ENCODE peak calls at places on chromosomes 4 and X, in eight cellular contexts. N is hypothalamus, F is Peyer's patch, A is activated T-helper 1 cell treated with Interleukin-2 at 50 U/mL for 16 hours, W is HEK293T, Y is NAMALWA, G is Right ventricle myocardium superior, S is renal cortical epithelial cell. I is an unnamed sample.

GRCh38 chr4:152187693-152188092 is 348.2 kb downstream of the FBXW7 start:
- DNase-seq in F (no peak), Y (no peak), G (no peak), S (no peak), W (no peak), A (no peak), N (no peak), I (no peak)

GRCh38 chr4:80189956-80190671 is 7.2 kb upstream of the PRDM8 start:
- DNase-seq in Y (no peak), W (no peak), A (no peak), S (no peak), F (no peak), G (peak; percentile 55), N (no peak), I (no peak)

GRCh38 chr4:88008133-88008621 is 742 bp downstream of the PKD2 start:
- DNase-seq in F (peak; percentile 48), S (peak; percentile 27), Y (peak; percentile 10), W (peak; percentile 68), G (peak; percentile 62), A (no peak), N (no peak), I (peak; percentile 28)

GRCh38 chr4:117421706-117422105 is 336.3 kb upstream of the TRAM1L1 start:
- DNase-seq in S (no peak), N (no peak), Y (no peak), W (no peak), F (no peak), G (no peak), A (no peak), I (no peak)

GRCh38 chr4:141158219-141158618 is 24.9 kb upstream of the RNF150 start:
- DNase-seq in N (no peak), Y (peak; percentile 53), A (no peak), G (no peak), S (peak; percentile 57), F (no peak), W (peak; percentile 20), I (peak; percentile 51)

GRCh38 chr4:88054909-88055308 is 47.5 kb downstream of the PKD2 start:
- DNase-seq in A (no peak), F (peak; percentile 66), N (no peak), Y (peak; percentile 48), W (peak; percentile 46), G (no peak), S (peak; percentile 65), I (peak; percentile 57)

GRCh38 chrX:56248492-56248891 is 16.3 kb downstream of the KLF8 start:
- DNase-seq in A (peak; percentile 29), W (peak; percentile 63), S (peak; percentile 31), N (no peak), F (peak; percentile 71), G (peak; percentile 42), Y (peak; percentile 57), I (peak; percentile 51)

GRCh38 chrX:53483838-53484420 is 49.8 kb upstream of the HSD17B10 start:
- DNase-seq in W (no peak), G (no peak), F (no peak), S (no peak), A (no peak), Y (no peak), N (no peak), I (no peak)

GRCh38 chr4:157521916-157522315 is 301.4 kb downstream of the GRIA2 start:
- DNase-seq in N (no peak), Y (no peak), A (no peak), W (no peak), G (no peak), F (no peak), S (no peak), I (no peak)

GRCh38 chr4:82431026-82431745 is 796 bp downstream of the ENOPH1 start:
- DNase-seq in F (peak; percentile 71), Y (peak; percentile 53), S (peak; percentile 19), N (no peak), W (peak; percentile 28), G (no peak), A (peak; percentile 33), I (peak; percentile 15)

GRCh38 chrX:129058405-129058804 is 464.9 kb downstream of the SMARCA1 start:
- DNase-seq in N (no peak), G (no peak), A (no peak), F (no peak), W (no peak), Y (peak; percentile 1), S (no peak), I (no peak)